ENCODE peak calls at places on chromosomes 16 and 17, in six cellular contexts. C, R, I, F, K and D are unnamed samples.

GRCh38 chr17:41664587-41665565 is 23.8 kb upstream of the EIF1 start:
- DNase-seq in C (no peak), R (no peak), I (no peak), F (no peak), K (no peak), D (no peak)

GRCh38 chr17:42672038-42672437 is 4.8 kb downstream of the PLEKHH3 start:
- DNase-seq in C (no peak), R (peak; percentile 21), I (no peak), F (no peak), K (no peak), D (no peak)

GRCh38 chr17:60766778-60767190 is 89.1 kb downstream of the BCAS3 start:
- DNase-seq in C (no peak), R (no peak), I (no peak), F (no peak), K (no peak), D (no peak)

GRCh38 chr17:71071837-71072236 is 902.5 kb downstream of the KCNJ2 start:
- DNase-seq in C (peak; percentile 100), R (no peak), I (no peak), F (no peak), K (peak; percentile 83), D (peak; percentile 89)

GRCh38 chr17:72476575-72476986 is 355.8 kb downstream of the SOX9 start:
- DNase-seq in C (peak; percentile 29), R (no peak), I (no peak), F (no peak), K (no peak), D (no peak)

GRCh38 chr16:53131363-53132071 is 76.7 kb downstream of the CHD9 start:
- DNase-seq in C (peak; percentile 43), R (peak; percentile 57), I (peak; percentile 39), F (peak; percentile 41), K (peak; percentile 55), D (no peak)

GRCh38 chr16:1545044-1545736 is 11.7 kb downstream of the TMEM204 start:
- DNase-seq in C (no peak), R (no peak), I (no peak), F (no peak), K (no peak), D (no peak)

GRCh38 chr17:5118219-5118618 is 2.4 kb downstream of the USP6 start:
- DNase-seq in C (no peak), R (no peak), I (peak; percentile 3), F (no peak), K (no peak), D (no peak)

GRCh38 chr16:11080327-11080967 is 136.1 kb downstream of the CLEC16A start:
- DNase-seq in C (no peak), R (no peak), I (no peak), F (no peak), K (no peak), D (no peak)

GRCh38 chr17:73215414-73215813 is 22.6 kb downstream of the COG1 start:
- DNase-seq in C (no peak), R (no peak), I (no peak), F (no peak), K (no peak), D (no peak)

GRCh38 chr16:86046026-86046713 is 147.2 kb downstream of the IRF8 start:
- DNase-seq in C (no peak), R (no peak), I (no peak), F (no peak), K (no peak), D (no peak)

GRCh38 chr17:82242698-82242976 is 13.8 kb downstream of the SLC16A3 start:
- DNase-seq in C (no peak), R (no peak), I (no peak), F (no peak), K (no peak), D (no peak)

GRCh38 chr16:66188786-66189725 is 177.4 kb upstream of the CDH5 start:
- DNase-seq in C (peak; percentile 82), R (peak; percentile 36), I (peak; percentile 27), F (peak; percentile 69), K (no peak), D (peak; percentile 63)

GRCh38 chr17:8393470-8394231 is 4.0 kb downstream of the RNF222 start:
- DNase-seq in C (peak; percentile 21), R (no peak), I (no peak), F (no peak), K (no peak), D (no peak)

GRCh38 chr17:29874931-29875596 is 55.0 kb downstream of the SSH2 start:
- DNase-seq in C (no peak), R (no peak), I (no peak), F (no peak), K (no peak), D (no peak)

GRCh38 chr16:89031715-89032659 is 55.0 kb upstream of the CBFA2T3 start:
- DNase-seq in C (no peak), R (no peak), I (no peak), F (no peak), K (no peak), D (no peak)
- H3K27ac ChIP-seq in C (no peak overlapping the region), R (no peak overlapping the region), I (no peak overlapping the region), F (no peak overlapping the region), K (no peak overlapping the region), D (no peak overlapping the region)

DNA sequence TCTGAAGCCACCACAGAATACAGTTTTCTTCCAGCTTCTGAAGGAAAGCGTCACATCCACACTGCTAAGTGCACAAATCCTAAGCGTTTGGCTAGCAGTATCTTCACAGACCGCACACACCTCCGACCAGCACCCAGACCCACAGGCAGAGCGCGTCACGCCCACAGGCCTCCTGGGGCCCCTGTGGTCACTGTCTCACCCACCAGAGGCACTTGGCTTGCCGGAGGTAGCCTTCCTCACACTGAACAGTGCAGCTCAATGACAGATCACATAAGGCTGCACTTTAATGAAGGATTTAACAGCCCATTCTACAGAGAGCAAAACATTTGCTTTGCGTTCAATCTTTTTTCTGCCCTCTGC is 21.2 kb downstream of the SPHK1 start:
- DNase-seq in C (no peak), R (no peak), I (no peak), F (no peak), K (no peak), D (no peak)
- H3K4me3 ChIP-seq in C (no peak overlapping the region), R (no peak overlapping the region), I (no peak overlapping the region), F (no peak overlapping the region), K (no peak overlapping the region), D (no peak overlapping the region)

DNA sequence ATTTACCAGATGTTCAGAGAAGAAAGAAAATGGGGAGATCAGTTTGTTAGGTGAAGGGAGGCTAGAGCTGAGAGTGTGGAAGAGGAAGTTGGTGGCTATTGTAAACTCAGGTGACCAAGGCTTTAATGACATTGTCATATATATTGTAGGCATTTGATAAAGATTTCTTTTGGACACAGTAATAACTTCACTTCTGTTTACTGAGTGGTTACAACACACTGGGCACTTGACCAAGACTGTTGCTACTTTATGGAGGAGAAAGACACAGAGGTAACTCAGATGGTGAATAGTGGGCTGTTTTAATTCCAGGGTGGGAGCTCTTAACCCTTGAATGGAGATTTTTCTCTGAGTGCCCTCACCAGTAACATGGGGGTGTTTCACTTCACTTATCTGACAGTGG is 46.0 kb downstream of the TNRC6A start:
- DNase-seq in C (no peak), R (no peak), I (peak; percentile 25), F (no peak), K (no peak), D (no peak)
- H3K27ac ChIP-seq in C (no peak overlapping the region), R (peak overlapping the region; percentile 44), I (no peak overlapping the region), F (no peak overlapping the region), K (no peak overlapping the region), D (no peak overlapping the region)

GRCh38 chr17:17841620-17842025 is 4.8 kb upstream of the SREBF1 start:
- DNase-seq in C (no peak), R (no peak), I (no peak), F (no peak), K (no peak), D (no peak)

GRCh38 chr17:17843096-17843495 is 6.3 kb upstream of the SREBF1 start:
- DNase-seq in C (no peak), R (no peak), I (no peak), F (no peak), K (no peak), D (no peak)

GRCh38 chr17:17842111-17842876 is 5.5 kb upstream of the SREBF1 start:
- DNase-seq in C (no peak), R (no peak), I (no peak), F (no peak), K (no peak), D (no peak)

GRCh38 chr17:17839792-17840707 is 3.3 kb upstream of the SREBF1 start:
- DNase-seq in C (peak; percentile 89), R (peak; percentile 89), I (peak; percentile 80), F (peak; percentile 88), K (peak; percentile 95), D (peak; percentile 36)

GRCh38 chr17:17840751-17841591 is 4.2 kb upstream of the SREBF1 start:
- DNase-seq in C (peak; percentile 46), R (no peak), I (no peak), F (no peak), K (no peak), D (no peak)
- H3K4me3 ChIP-seq in C (no peak overlapping the region), R (peak overlapping the region; percentile 37), I (peak overlapping the region; percentile 46), F (peak overlapping the region; percentile 55), K (peak overlapping the region; percentile 44), D (peak overlapping the region; percentile 58)

GRCh38 chr16:81492307-81492706 is 47.7 kb downstream of the CMIP start:
- DNase-seq in C (peak; percentile 30), R (no peak), I (no peak), F (no peak), K (no peak), D (no peak)
- H3K27ac ChIP-seq in C (peak overlapping the region; percentile 9), R (peak overlapping the region; percentile 57), I (peak overlapping the region; percentile 34), F (peak overlapping the region; percentile 52), K (peak overlapping the region; percentile 77), D (peak overlapping the region; percentile 24)

GRCh38 chr17:74545456-74546230 is at the start of gene CD300C:
- DNase-seq in C (no peak), R (no peak), I (no peak), F (no peak), K (no peak), D (no peak)

GRCh38 chr17:74546586-74546985 is 671 bp upstream of the CD300C start:
- DNase-seq in C (no peak), R (no peak), I (no peak), F (no peak), K (no peak), D (no peak)

GRCh38 chr17:74543891-74544760 is 1.8 kb downstream of the CD300C start:
- DNase-seq in C (no peak), R (no peak), I (no peak), F (no peak), K (no peak), D (no peak)

GRCh38 chr17:74543406-74543805 is 2.5 kb downstream of the CD300C start:
- DNase-seq in C (no peak), R (no peak), I (no peak), F (no peak), K (no peak), D (no peak)

GRCh38 chr17:74544991-74545441 is 899 bp downstream of the CD300C start:
- DNase-seq in C (no peak), R (no peak), I (no peak), F (no peak), K (no peak), D (no peak)
- H3K4me3 ChIP-seq in C (no peak overlapping the region), R (no peak overlapping the region), I (no peak overlapping the region), F (no peak overlapping the region), K (no peak overlapping the region), D (no peak overlapping the region)

GRCh38 chr16:80994451-80994850 is 12.2 kb downstream of the CMC2 start:
- DNase-seq in C (peak; percentile 55), R (no peak), I (no peak), F (no peak), K (no peak), D (no peak)
- H3K27ac ChIP-seq in C (no peak overlapping the region), R (no peak overlapping the region), I (no peak overlapping the region), F (no peak overlapping the region), K (peak overlapping the region; percentile 76), D (peak overlapping the region; percentile 13)